ENCODE peak calls at places on chromosomes 1 and 21, in five cellular contexts. V is adrenal gland, C is sigmoid colon, J is IMR-90, D is heart left ventricle. Q is an unnamed sample.

GRCh38 chr1:63775418-63776127 is 1.8 kb downstream of the ROR1 start:
- DNase-seq in V (no peak), C (no peak), J (peak), D (no peak), Q (no peak)

GRCh38 chr1:17566892-17567291 is 27.4 kb downstream of the ARHGEF10L start:
- DNase-seq in V (no peak), C (no peak), J (no peak), D (no peak), Q (no peak)

GRCh38 chr1:12810691-12811408 is 19.7 kb downstream of the PRAMEF1 start:
- DNase-seq in V (no peak), C (no peak), J (no peak), D (no peak), Q (no peak)

GRCh38 chr1:18103788-18104421 is 3.7 kb upstream of the IGSF21 start:
- DNase-seq in V (no peak), C (no peak), J (no peak), D (no peak), Q (no peak)

GRCh38 chr21:26147535-26147934 is 23.0 kb downstream of the APP start:
- DNase-seq in V (no peak), C (no peak), J (no peak), D (no peak), Q (no peak)

GRCh38 chr1:203152158-203153034 is 23.2 kb downstream of the MYBPH start:
- DNase-seq in V (no peak), C (no peak), J (peak), D (no peak), Q (no peak)

GRCh38 chr1:223364685-223365382 is 858 bp upstream of the SUSD4 start:
- DNase-seq in V (no peak), C (no peak), J (no peak), D (no peak), Q (no peak)

GRCh38 chr1:43572551-43572950 is 41.9 kb downstream of the PTPRF start:
- DNase-seq in V (no peak), C (no peak), J (no peak), D (no peak), Q (no peak)

GRCh38 chr1:22141948-22142314 is 966 bp downstream of the WNT4 start:
- DNase-seq in V (no peak), C (no peak), J (no peak), D (no peak), Q (no peak)

GRCh38 chr1:234737915-234738314 is 127.9 kb upstream of the IRF2BP2 start:
- DNase-seq in V (no peak), C (no peak), J (no peak), D (no peak), Q (no peak)

GRCh38 chr1:115991909-115992308 is 15.6 kb downstream of the SLC22A15 start:
- DNase-seq in V (no peak), C (no peak), J (no peak), D (no peak), Q (no peak)

GRCh38 chr1:94947453-94947852 is 20.5 kb upstream of the CNN3 start:
- DNase-seq in V (no peak), C (no peak), J (peak), D (peak), Q (no peak)

GRCh38 chr1:76786232-76786631 is 81.0 kb upstream of the ST6GALNAC5 start:
- DNase-seq in V (no peak), C (no peak), J (no peak), D (no peak), Q (no peak)

GRCh38 chr1:34846265-34846664 is 13.3 kb downstream of the SMIM12 start:
- DNase-seq in V (no peak), C (peak), J (no peak), D (no peak), Q (no peak)

GRCh38 chr1:227947425-227947677 is 381 bp downstream of the WNT9A start:
- DNase-seq in V (peak), C (peak), J (no peak), D (no peak), Q (no peak)

GRCh38 chr1:174788981-174789380 is 210.8 kb upstream of the CACYBP start:
- DNase-seq in V (no peak), C (no peak), J (peak), D (no peak), Q (no peak)

GRCh38 chr1:31593136-31593665 is 16.9 kb downstream of the TINAGL1 start:
- DNase-seq in V (no peak), C (no peak), J (no peak), D (no peak), Q (no peak)

GRCh38 chr1:22142315-22143064 is 407 bp downstream of the WNT4 start:
- DNase-seq in V (no peak), C (no peak), J (no peak), D (no peak), Q (no peak)

DNA sequence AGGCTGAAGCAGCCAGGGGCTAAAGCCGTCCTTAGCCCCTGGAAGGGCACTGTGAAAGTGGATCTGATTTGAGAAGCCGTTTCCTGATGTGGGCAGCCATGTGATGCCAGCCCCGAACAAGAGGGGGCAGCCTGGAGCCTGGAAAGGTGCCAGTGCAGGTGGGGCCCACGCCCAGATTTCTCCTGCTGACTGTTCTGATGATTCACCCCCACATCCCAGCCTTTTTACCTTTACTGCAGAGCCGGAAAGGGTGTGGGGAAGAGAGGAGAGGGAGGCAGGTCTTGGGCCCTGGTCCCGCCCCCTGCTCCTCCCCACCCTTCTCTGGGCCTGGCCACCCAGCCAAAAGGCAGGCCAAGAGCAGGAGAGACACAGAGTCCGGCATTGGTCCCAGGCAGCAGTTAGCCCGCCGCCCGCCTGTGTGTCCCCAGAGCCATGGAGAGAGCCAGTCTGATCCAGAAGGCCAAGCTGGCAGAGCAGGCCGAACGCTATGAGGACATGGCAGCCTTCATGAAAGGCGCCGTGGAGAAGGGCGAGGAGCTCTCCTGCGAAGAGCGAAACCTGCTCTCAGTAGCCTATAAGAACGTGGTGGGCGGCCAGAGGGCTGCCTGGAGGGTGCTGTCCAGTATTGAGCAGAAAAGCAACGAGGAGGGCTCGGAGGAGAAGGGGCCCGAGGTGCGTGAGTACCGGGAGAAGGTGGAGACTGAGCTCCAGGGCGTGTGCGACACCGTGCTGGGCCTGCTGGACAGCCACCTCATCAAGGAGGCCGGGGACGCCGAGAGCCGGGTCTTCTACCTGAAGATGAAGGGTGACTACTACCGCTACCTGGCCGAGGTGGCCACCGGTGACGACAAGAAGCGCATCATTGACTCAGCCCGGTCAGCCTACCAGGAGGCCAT is at the start of gene SFN:
- DNase-seq in V (no peak), C (no peak), J (no peak), D (no peak), Q (no peak)
- TF ChIP-seq POLR2A in V (no peak), C (peak), J (no peak), D (no peak), Q (peak)

GRCh38 chr1:236287757-236288619 is 6.2 kb upstream of the ERO1B start:
- DNase-seq in V (no peak), C (peak), J (no peak), D (no peak), Q (peak)
- TF ChIP-seq POLR2A in V (no peak), C (no peak), J (no peak), D (no peak), Q (no peak)

DNA sequence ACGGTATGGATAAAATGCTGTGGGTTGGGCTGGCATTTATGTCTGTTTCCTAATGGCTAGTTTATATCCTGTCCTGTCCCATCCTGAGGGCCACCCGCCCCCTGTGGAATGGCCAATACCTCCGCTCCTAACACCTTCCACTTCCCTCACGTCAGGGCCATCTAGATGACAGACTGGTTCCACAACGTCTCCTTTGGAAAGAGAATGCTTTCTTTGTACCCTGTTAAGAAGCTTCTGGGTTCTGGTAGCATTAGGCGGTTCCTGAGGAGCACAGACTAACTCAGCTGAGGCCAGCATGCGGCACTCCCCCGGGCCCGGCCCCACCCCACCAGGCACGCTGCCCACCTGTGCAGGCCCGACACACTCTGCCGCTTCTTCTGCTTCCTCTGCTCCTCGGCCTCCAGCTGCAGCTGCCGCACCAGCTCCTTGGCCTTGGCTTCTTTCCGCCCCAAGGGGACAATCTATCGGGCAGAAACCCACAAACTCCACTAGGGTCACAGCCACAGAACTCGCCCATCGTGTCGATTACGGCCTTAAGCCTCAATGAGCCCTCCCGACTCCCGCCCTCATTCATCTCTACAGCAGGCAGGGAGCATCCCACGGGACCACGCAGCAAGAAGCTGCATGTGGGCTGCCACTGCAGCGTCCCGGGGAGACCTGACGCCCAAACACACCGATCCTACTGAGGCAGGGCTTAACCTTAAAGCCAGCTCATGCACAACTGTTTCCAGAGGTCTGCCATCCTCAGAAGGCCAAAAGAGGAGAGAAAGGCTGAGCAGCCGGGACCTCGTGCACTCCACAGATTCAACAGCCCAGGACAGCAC is 11.3 kb downstream of the SMIM1 start:
- DNase-seq in V (no peak), C (no peak), J (no peak), D (no peak), Q (no peak)
- TF ChIP-seq POLR2A in V (no peak), C (no peak), J (no peak), D (no peak), Q (no peak)

GRCh38 chr1:212607206-212607923 is 1.2 kb upstream of the ATF3 start:
- DNase-seq in V (peak), C (peak), J (no peak), D (peak), Q (peak)
- TF ChIP-seq POLR2A in V (no peak), C (no peak), J (no peak), D (no peak), Q (no peak)

GRCh38 chr1:25030674-25031589 is 100.9 kb upstream of the RUNX3 start:
- DNase-seq in V (no peak), C (no peak), J (peak), D (no peak), Q (no peak)

GRCh38 chr1:25033828-25034451 is 103.9 kb upstream of the RUNX3 start:
- DNase-seq in V (peak), C (no peak), J (no peak), D (peak), Q (no peak)

GRCh38 chr1:25031966-25032667 is 102.0 kb upstream of the RUNX3 start:
- DNase-seq in V (no peak), C (peak), J (peak), D (peak), Q (no peak)

GRCh38 chr1:25033030-25033827 is 103.2 kb upstream of the RUNX3 start:
- DNase-seq in V (no peak), C (no peak), J (no peak), D (no peak), Q (no peak)

GRCh38 chr1:25031601-25031965 is 101.5 kb upstream of the RUNX3 start:
- DNase-seq in V (no peak), C (no peak), J (no peak), D (no peak), Q (no peak)
- TF ChIP-seq POLR2A in V (no peak), C (no peak), J (no peak), D (no peak), Q (no peak)

GRCh38 chr1:186327331-186327730 is 47.7 kb downstream of the TPR start:
- DNase-seq in V (no peak), C (no peak), J (no peak), D (no peak), Q (no peak)

GRCh38 chr1:186326009-186326408 is 49.0 kb downstream of the TPR start:
- DNase-seq in V (no peak), C (no peak), J (no peak), D (no peak), Q (no peak)

GRCh38 chr1:186325239-186325638 is 49.8 kb downstream of the TPR start:
- DNase-seq in V (no peak), C (no peak), J (peak), D (no peak), Q (no peak)

GRCh38 chr1:186323865-186324264 is 51.2 kb downstream of the TPR start:
- DNase-seq in V (no peak), C (no peak), J (no peak), D (no peak), Q (no peak)
- TF ChIP-seq POLR2A in V (no peak), C (no peak), J (no peak), D (no peak), Q (no peak)